ENCODE peak calls at places on chromosome 9, in six cellular contexts. Z, U, G, P, C and S are unnamed samples.

GRCh38 chr9:738209-738915 is 103.1 kb upstream of the DMRT1 start:
- DNase-seq in Z (no peak), U (no peak), G (peak), P (peak), C (no peak), S (peak)

GRCh38 chr9:6552033-6552737 is 93.3 kb downstream of the GLDC start:
- DNase-seq in Z (no peak), U (no peak), G (no peak), P (no peak), C (no peak), S (peak)

GRCh38 chr9:126335837-126336236 is 9.2 kb downstream of the MVB12B start:
- DNase-seq in Z (no peak), U (no peak), G (no peak), P (no peak), C (no peak), S (no peak)

GRCh38 chr9:128169925-128170324 is 9.9 kb downstream of the BBLN start:
- DNase-seq in Z (no peak), U (no peak), G (no peak), P (no peak), C (no peak), S (no peak)

GRCh38 chr9:82504620-82505019 is 516.0 kb downstream of the SPATA31D1 start:
- DNase-seq in Z (no peak), U (no peak), G (no peak), P (no peak), C (no peak), S (no peak)

GRCh38 chr9:133505901-133506652 is 18.7 kb downstream of the MYMK start:
- DNase-seq in Z (no peak), U (no peak), G (peak), P (no peak), C (no peak), S (peak)

GRCh38 chr9:130740218-130741023 is 46.8 kb downstream of the EXOSC2 start:
- DNase-seq in Z (no peak), U (no peak), G (no peak), P (no peak), C (no peak), S (no peak)

GRCh38 chr9:37715260-37715659 is 38.3 kb upstream of the TRMT10B start:
- DNase-seq in Z (no peak), U (no peak), G (no peak), P (no peak), C (no peak), S (no peak)

GRCh38 chr9:115369322-115369957 is 251.5 kb upstream of the TNC start:
- DNase-seq in Z (no peak), U (peak), G (peak), P (no peak), C (no peak), S (peak)

GRCh38 chr9:136204838-136205706 is at the start of gene LHX3:
- DNase-seq in Z (no peak), U (no peak), G (no peak), P (no peak), C (no peak), S (no peak)

GRCh38 chr9:134955156-134955555 is 37.4 kb upstream of the FCN1 start:
- DNase-seq in Z (no peak), U (no peak), G (no peak), P (no peak), C (no peak), S (no peak)

GRCh38 chr9:131402073-131402472 is 8.2 kb downstream of the PRRC2B start:
- DNase-seq in Z (no peak), U (no peak), G (no peak), P (no peak), C (no peak), S (peak)

GRCh38 chr9:99712214-99712613 is 109.5 kb upstream of the NR4A3 start:
- DNase-seq in Z (no peak), U (no peak), G (no peak), P (no peak), C (no peak), S (no peak)

GRCh38 chr9:134162926-134163373 is 1.4 kb downstream of the RNU6ATAC start:
- DNase-seq in Z (no peak), U (no peak), G (no peak), P (no peak), C (no peak), S (no peak)

GRCh38 chr9:21461377-21461776 is 20.7 kb downstream of the IFNE start:
- DNase-seq in Z (no peak), U (no peak), G (no peak), P (no peak), C (no peak), S (no peak)

GRCh38 chr9:126508928-126509327 is 104.8 kb upstream of the LMX1B start:
- DNase-seq in Z (no peak), U (no peak), G (no peak), P (no peak), C (no peak), S (no peak)

GRCh38 chr9:27407491-27407890 is 110.5 kb upstream of the EQTN start:
- DNase-seq in Z (no peak), U (no peak), G (no peak), P (no peak), C (no peak), S (no peak)

GRCh38 chr9:8880031-8880430 is 1080.5 kb upstream of the DMAC1 start:
- DNase-seq in Z (no peak), U (no peak), G (no peak), P (no peak), C (no peak), S (no peak)

GRCh38 chr9:35605336-35606137 is 475 bp downstream of the TESK1 start:
- DNase-seq in Z (peak), U (peak), G (no peak), P (no peak), C (peak), S (no peak)

GRCh38 chr9:34417734-34418133 is 40.6 kb downstream of the FAM219A start:
- DNase-seq in Z (no peak), U (no peak), G (no peak), P (no peak), C (no peak), S (no peak)

GRCh38 chr9:114880276-114880891 is 50.0 kb downstream of the TNFSF8 start:
- DNase-seq in Z (no peak), U (no peak), G (no peak), P (no peak), C (no peak), S (peak)

GRCh38 chr9:134329886-134330285 is 3.6 kb downstream of the RXRA start:
- DNase-seq in Z (no peak), U (no peak), G (peak), P (no peak), C (no peak), S (no peak)

GRCh38 chr9:71911908-71912325 is 478 bp downstream of the C9orf85 start:
- DNase-seq in Z (no peak), U (no peak), G (no peak), P (no peak), C (no peak), S (peak)

GRCh38 chr9:97386265-97386633 is 25.6 kb upstream of the TDRD7 start:
- DNase-seq in Z (no peak), U (no peak), G (no peak), P (no peak), C (no peak), S (no peak)

GRCh38 chr9:134135343-134136116 is at the start of gene WDR5:
- DNase-seq in Z (peak), U (peak), G (peak), P (peak), C (peak), S (peak)

GRCh38 chr9:109192732-109193361 is 25.8 kb upstream of the FRRS1L start:
- DNase-seq in Z (no peak), U (no peak), G (no peak), P (no peak), C (no peak), S (no peak)

GRCh38 chr9:134945509-134946275 is 28.0 kb upstream of the FCN1 start:
- DNase-seq in Z (no peak), U (no peak), G (no peak), P (no peak), C (no peak), S (no peak)

GRCh38 chr9:18947772-18948391 is 85.1 kb downstream of the SAXO1 start:
- DNase-seq in Z (no peak), U (no peak), G (no peak), P (no peak), C (no peak), S (no peak)

DNA sequence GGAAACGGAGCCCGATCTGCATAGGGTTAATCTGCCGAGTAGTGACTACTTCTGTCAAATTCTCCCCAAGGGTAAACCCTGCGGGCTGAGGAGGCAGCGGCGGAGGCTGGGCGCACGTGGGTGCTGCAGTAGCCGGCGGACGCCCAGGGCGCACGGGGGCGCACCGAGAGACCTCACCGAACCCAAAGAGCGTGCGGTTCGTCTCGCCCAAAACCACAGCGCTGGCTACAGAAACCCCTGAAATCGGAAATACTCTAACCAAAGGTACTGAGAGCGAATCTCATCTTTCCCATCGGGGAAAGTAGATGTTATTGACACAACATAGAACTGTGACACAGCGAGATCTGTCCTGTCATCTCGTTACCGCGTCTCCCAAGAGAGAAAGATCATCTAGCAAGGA is 56.0 kb upstream of the SHC3 start:
- DNase-seq in Z (no peak), U (no peak), G (no peak), P (peak), C (peak), S (peak)
- H3K4me3 ChIP-seq in Z (no peak), U (peak), G (peak), P (peak), C (no peak), S (no peak)

DNA sequence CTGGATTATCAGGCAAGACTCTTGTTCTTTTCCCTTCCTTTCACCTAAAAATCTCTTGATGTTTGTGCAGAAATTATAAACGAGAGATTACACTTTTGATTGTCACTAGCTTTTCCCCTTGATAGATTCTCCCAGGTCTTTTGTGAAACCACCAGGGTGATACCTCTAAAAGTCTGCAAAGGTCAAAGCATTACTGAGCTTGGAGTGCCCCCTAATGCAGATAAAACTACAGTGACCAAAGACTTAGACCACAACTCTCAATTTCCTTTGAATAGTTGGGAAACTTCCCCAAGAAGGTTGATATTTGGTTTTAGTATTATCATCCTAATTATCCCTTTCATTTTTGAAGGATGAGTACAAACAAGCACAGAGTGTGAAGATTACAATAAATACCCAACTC is 173.1 kb downstream of the CYLC2 start:
- DNase-seq in Z (no peak), U (no peak), G (no peak), P (no peak), C (no peak), S (no peak)
- TF ChIP-seq CTCF in Z (no peak), U (no peak), G (no peak), P (no peak), C (no peak), S (no peak)

GRCh38 chr9:129322022-129322621 is 144.1 kb upstream of the IER5L start:
- DNase-seq in Z (peak), U (no peak), G (no peak), P (no peak), C (no peak), S (no peak)
- H3K4me3 ChIP-seq in Z (no peak), U (peak), G (no peak), P (peak), C (no peak), S (no peak)

DNA sequence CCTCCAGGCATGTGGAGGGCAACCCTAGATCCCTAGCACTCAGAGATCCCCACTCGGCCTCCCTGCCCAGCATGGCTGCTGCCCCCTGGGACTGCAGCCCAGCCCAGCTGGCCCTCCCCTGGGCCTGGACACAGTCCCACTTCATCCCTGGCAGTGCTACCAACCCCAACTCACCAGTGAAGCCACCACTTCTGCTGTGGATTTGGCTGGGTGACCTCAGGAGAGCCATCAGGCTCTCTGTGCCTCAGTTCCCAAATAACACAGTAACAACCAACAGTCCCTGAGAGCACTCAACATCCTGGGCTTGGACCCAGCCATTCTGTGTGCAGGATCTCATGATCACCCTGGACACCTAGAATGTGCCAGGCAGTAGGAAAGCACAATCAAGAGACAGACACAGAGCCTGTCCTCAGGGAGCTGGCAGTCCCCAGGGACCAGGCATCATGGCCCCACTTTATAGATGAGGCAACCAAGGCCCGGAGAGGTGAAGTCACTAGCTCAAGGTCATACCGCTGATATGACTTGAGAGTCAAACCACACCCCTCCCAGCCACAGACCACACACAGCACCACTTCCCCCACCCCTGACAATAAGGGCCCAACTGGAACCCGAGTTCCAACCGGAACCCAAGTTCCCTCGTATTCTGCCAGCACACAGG is 4.7 kb upstream of the PSMB7 start:
- DNase-seq in Z (no peak), U (no peak), G (no peak), P (no peak), C (no peak), S (no peak)
- TF ChIP-seq CTCF in Z (peak), U (no peak), G (peak), P (peak), C (no peak), S (no peak)